ENCODE peak calls at places on chromosomes 16 and 17, in five cellular contexts. S, K, X, D and V are unnamed samples. For H3K4me1, the result is how much of the 10 kb centered on the place peaks cover.

GRCh38 chr17:64200080-64201042 is 62.7 kb downstream of the TEX2 start:
- DNase-seq in D (no peak), S (no peak), X (no peak), K (no peak), V (no peak)

GRCh38 chr16:72013389-72013788 is 4.8 kb downstream of the DHODH start:
- DNase-seq in K (no peak), X (no peak), S (no peak), D (peak), V (no peak)

GRCh38 chr17:9381068-9381467 is 194.6 kb downstream of the STX8 start:
- DNase-seq in D (no peak), X (no peak), K (no peak), S (no peak), V (no peak)

GRCh38 chr17:74307984-74308773 is 17.8 kb upstream of the KIF19 start:
- DNase-seq in X (no peak), K (no peak), D (no peak), S (no peak), V (no peak)

GRCh38 chr17:6551356-6551755 is 5.0 kb downstream of the PITPNM3 start:
- DNase-seq in K (no peak), S (no peak), D (no peak), X (no peak), V (no peak)

GRCh38 chr17:48724241-48725004 is 1.4 kb downstream of the PRAC2 start:
- DNase-seq in D (peak), X (peak), S (no peak), K (peak), V (peak)

GRCh38 chr16:57994778-57995177 is 5.7 kb downstream of the ZNF319 start:
- DNase-seq in D (no peak), S (no peak), X (no peak), K (peak), V (no peak)

GRCh38 chr16:83785455-83785854 is 22.3 kb upstream of the HSBP1 start:
- DNase-seq in S (no peak), D (no peak), X (no peak), K (no peak), V (no peak)

GRCh38 chr16:79610771-79611170 is 10.2 kb upstream of the MAF start:
- DNase-seq in K (no peak), X (no peak), D (no peak), S (no peak), V (no peak)

GRCh38 chr17:34178047-34178446 is 77.0 kb upstream of the CCL2 start:
- DNase-seq in S (no peak), D (no peak), K (no peak), X (no peak), V (no peak)

GRCh38 chr17:81178136-81179091 is 12.4 kb upstream of the AATK start:
- DNase-seq in X (no peak), S (no peak), K (no peak), D (no peak), V (no peak)

GRCh38 chr17:79215631-79216030 is 141.0 kb downstream of the ENGASE start:
- DNase-seq in D (no peak), S (no peak), K (no peak), X (no peak), V (no peak)

GRCh38 chr16:4613636-4614570 is 785 bp downstream of the UBALD1 start:
- DNase-seq in K (peak), X (no peak), S (no peak), D (peak), V (no peak)

GRCh38 chr16:69709456-69710084 is 16.8 kb downstream of the NQO1 start:
- DNase-seq in S (no peak), D (no peak), K (peak), X (peak), V (peak)

GRCh38 chr17:19771971-19772630 is 24.0 kb upstream of the ALDH3A1 start:
- DNase-seq in X (peak), D (no peak), S (no peak), K (no peak), V (no peak)

GRCh38 chr17:74760404-74761105 is 12.1 kb downstream of the NHERF1 start:
- DNase-seq in S (no peak), X (no peak), D (no peak), K (no peak), V (no peak)

GRCh38 chr16:70770968-70771552 is 29.9 kb downstream of the VAC14 start:
- DNase-seq in K (peak), S (no peak), X (peak), D (peak), V (peak)

GRCh38 chr16:11079657-11080187 is 135.4 kb downstream of the CLEC16A start:
- DNase-seq in X (no peak), S (no peak), K (no peak), D (no peak), V (no peak)

GRCh38 chr16:1674751-1675664 is 3.1 kb upstream of the JPT2 start:
- DNase-seq in S (no peak), X (no peak), D (no peak), K (no peak), V (no peak)

GRCh38 chr17:60745544-60745943 is 67.9 kb downstream of the BCAS3 start:
- DNase-seq in X (no peak), K (no peak), S (no peak), D (no peak), V (no peak)

GRCh38 chr16:1150511-1150982 is 2.4 kb upstream of the CACNA1H start:
- DNase-seq in X (no peak), K (peak), D (peak), S (no peak), V (no peak)

GRCh38 chr16:17404903-17405691 is 65.7 kb downstream of the XYLT1 start:
- DNase-seq in X (peak), K (no peak), D (peak), S (no peak), V (peak)

GRCh38 chr16:31706925-31707324 is 166.7 kb upstream of the ZNF267 start:
- DNase-seq in K (no peak), X (no peak), S (no peak), D (no peak), V (no peak)

GRCh38 chr16:87968541-87968940 is 17.3 kb downstream of the BANP start:
- DNase-seq in S (no peak), D (peak), X (no peak), K (no peak), V (no peak)

GRCh38 chr16:58022601-58023371 is 2.8 kb upstream of the MMP15 start:
- DNase-seq in S (no peak), X (no peak), D (peak), K (no peak), V (no peak)

GRCh38 chr17:45246861-45247428 is 14.9 kb downstream of the SPATA32 start:
- DNase-seq in D (no peak), X (no peak), K (no peak), S (no peak), V (no peak)

GRCh38 chr16:87918314-87918713 is 18.0 kb downstream of the CA5A start:
- DNase-seq in X (no peak), S (no peak), K (no peak), D (peak), V (peak)

GRCh38 chr17:74430706-74431567 is 951 bp upstream of the GPRC5C start:
- DNase-seq in S (no peak), X (no peak), K (peak), D (peak), V (peak)

GRCh38 chr16:78993342-78993741 is 607.2 kb downstream of the MAF start:
- DNase-seq in K (no peak), X (no peak), D (no peak), S (no peak), V (no peak)

GRCh38 chr17:79085921-79086551 is 11.4 kb downstream of the ENGASE start:
- DNase-seq in X (no peak), K (no peak), S (no peak), D (no peak), V (no peak)

GRCh38 chr16:3954411-3954921 is 74.0 kb upstream of the CREBBP start:
- DNase-seq in K (peak), D (no peak), S (no peak), X (no peak), V (peak)

GRCh38 chr17:52181842-52182241 is 23.3 kb upstream of the CA10 start:
- DNase-seq in K (no peak), D (no peak), S (no peak), X (no peak), V (no peak)

GRCh38 chr17:50076591-50077235 is 18.4 kb upstream of the PDK2 start:
- DNase-seq in D (no peak), K (no peak), S (no peak), X (no peak), V (no peak)

GRCh38 chr17:82616021-82616703 is 32.1 kb downstream of the WDR45B start:
- DNase-seq in X (no peak), S (no peak), K (no peak), D (no peak), V (no peak)

GRCh38 chr17:82615084-82616020 is 32.9 kb downstream of the WDR45B start:
- DNase-seq in S (no peak), K (peak), X (no peak), D (peak), V (no peak)

GRCh38 chr17:82623707-82624106 is 24.5 kb downstream of the WDR45B start:
- DNase-seq in X (no peak), S (no peak), K (no peak), D (no peak), V (no peak)

GRCh38 chr17:82619641-82620040 is 28.6 kb downstream of the WDR45B start:
- DNase-seq in K (no peak), D (no peak), X (no peak), S (no peak), V (no peak)

DNA sequence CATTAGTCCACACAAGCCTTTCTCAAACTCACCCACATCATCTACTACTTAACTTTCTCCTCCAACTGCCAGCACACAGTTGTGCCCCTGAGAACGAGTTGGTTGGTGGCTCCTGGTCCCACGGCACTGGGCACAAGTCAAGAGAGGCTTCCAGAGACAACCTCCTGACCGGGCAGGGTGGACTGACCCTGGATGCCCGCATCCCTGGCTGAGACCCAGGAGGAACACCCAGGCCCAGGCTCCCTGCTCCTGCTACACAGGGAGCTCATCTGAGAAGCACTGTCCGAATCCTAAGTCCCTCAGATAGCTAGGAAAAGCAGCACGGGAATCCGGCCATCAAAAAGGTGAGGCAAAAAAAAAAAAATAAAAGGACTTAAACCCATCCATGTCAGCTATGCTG is 29.0 kb downstream of the WDR45B start:
- DNase-seq in K (no peak), D (no peak), S (no peak), X (no peak), V (no peak)
- TF ChIP-seq POLR2A in K (no peak), D (no peak), S (no peak), X (no peak), V (no peak)

GRCh38 chr17:35213412-35213925 is 19.3 kb upstream of the SLC35G3 start:
- DNase-seq in K (no peak), D (no peak), X (no peak), S (no peak), V (no peak)
- H3K4me1 ChIP-seq in K (under half), D (under half), X (under half), S (under half), V (under half)

GRCh38 chr17:27407916-27408846 is 48.1 kb upstream of the KSR1 start:
- DNase-seq in S (no peak), K (peak), D (no peak), X (no peak), V (no peak)
- TF ChIP-seq EP300 in S (no peak), K (no peak), D (no peak), X (no peak), V (no peak)

GRCh38 chr16:12523002-12523401 is 280.7 kb downstream of the CPPED1 start:
- DNase-seq in X (no peak), D (no peak), K (no peak), S (no peak), V (no peak)
- TF ChIP-seq POLR2A in X (no peak), D (no peak), K (no peak), S (no peak), V (no peak)

DNA sequence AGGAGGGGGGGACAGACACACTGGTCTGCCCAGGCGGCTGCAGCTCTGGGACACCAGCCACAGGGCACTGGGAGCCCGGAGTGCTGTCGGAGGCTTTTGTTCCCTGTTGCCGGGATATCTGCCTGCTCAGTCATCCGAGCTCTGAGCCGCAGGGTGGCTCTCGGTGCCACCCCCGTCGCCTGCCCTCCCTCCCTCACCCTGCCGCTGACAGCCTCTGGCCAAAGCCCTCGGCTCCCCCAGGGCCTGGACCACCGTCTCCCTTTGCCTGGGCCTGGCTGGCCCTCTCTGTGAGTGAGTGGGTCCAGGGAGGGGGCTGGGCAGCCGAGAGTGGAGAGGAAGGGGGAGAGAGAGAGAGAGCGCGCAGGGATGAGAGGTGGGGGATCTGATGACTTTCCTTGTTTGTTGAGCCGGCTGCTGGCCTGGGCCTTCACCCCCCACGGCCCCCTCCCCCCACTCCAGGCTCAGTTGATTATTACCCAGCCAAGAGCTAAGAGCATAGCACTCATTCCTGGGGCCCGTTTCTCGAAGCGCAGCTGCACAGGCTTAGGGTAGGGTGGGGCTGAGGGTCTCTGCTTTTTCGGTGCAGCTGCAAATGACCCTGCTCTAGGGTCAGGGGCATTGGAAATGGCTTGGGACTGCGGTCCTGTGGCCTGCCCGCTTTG is 2.7 kb downstream of the FOXJ1 start:
- DNase-seq in X (no peak), D (no peak), K (peak), S (no peak), V (no peak)
- H3K4me1 ChIP-seq in X (half or more), D (under half), K (half or more), S (half or more), V (under half)

GRCh38 chr17:39639043-39639442 is 2.1 kb downstream of the STARD3 start:
- DNase-seq in S (no peak), D (no peak), K (no peak), X (no peak), V (no peak)

GRCh38 chr17:39635614-39636176 is 1.2 kb upstream of the STARD3 start:
- DNase-seq in D (no peak), X (no peak), K (no peak), S (no peak), V (no peak)

GRCh38 chr17:39636587-39636926 is 387 bp upstream of the STARD3 start:
- DNase-seq in D (no peak), X (no peak), K (no peak), S (no peak), V (no peak)

GRCh38 chr17:39638317-39638716 is 1.4 kb downstream of the STARD3 start:
- DNase-seq in K (no peak), D (no peak), X (no peak), S (no peak), V (no peak)

DNA sequence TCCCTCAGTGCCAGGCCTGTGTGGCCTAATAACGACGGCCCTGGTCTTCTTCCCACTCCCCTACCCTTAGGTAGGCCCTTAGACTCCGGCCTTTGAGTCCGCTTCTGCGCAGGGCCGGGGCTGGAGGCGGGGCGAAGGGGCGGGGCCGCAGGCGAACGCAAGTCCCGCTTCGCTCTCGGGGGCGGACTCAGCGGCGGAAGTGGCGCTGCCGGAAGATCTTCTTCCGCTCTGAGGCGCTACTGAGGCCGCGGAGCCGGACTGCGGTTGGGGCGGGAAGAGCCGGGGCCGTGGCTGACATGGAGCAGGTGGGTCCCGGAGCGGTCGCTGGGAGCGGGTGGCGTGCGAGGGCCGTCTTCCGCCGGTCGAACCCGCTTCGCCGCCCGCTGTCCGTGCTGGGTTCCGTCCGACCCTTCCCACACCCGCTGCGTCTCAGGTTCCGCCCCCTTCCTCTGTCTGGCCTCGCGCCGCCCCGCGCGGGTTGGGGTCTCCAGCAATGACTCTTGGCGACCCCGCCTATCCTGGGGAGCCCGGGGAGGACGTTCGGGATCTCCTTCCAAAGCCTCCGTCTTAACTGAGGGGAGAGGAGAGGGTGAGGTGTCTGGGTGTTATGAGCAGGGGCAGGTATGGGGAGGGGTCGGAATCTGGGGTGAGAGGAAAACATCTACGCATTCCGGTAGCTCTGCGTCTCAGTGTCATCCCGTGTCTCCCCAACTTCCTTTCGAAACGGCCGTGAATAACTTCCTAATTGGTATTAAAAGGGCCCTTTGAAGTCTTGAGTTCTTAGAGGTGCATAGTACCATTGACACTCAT is at the start of gene STARD3:
- DNase-seq in D (peak), K (peak), S (no peak), X (peak), V (peak)
- TF ChIP-seq EP300 in D (no peak), K (no peak), S (peak), X (no peak), V (peak)

DNA sequence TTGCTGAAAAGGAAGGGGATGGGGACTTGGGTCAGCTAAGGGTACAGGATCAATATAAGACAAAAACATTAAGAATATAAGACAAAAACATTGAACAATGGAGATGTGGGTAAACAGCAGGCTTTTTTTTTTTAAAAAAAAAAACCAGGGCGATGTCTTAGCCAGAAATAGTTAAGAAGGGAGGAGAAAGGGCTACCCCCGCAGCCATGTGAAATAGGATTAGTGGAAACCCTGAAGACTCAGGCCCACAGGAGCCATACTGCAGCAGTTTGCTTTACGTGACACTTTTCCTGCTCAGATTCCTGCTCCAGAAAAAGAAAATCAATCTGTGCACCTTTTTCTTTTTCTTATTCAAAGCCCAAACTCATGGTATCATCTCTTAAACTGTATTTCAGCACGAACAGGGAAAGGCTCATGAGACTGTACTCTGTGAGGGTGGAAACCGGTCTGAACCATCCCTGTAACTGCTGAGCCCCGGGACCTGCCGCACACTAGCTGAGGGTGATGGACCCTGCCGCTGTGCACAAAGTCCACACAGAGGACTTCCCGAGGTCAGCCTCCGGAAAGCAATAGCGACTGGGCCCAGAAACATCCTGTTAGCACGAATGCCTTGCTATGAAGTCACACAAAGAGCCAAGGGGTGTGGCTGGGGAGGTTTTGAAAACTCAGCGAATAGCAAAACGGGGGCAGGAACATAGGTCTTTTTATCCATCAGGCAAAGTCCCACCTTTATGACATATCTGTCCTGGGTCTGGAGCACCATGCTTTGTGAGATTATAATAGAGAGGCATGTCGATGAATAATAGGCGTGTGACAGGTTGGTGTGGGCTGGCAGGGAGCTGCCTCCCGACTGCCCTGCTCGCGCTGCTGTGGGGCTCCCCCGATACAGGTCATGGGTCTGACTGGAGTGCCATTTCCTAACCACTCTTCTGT is 33.2 kb downstream of the CDK5R1 start:
- DNase-seq in S (no peak), K (peak), D (no peak), X (no peak), V (no peak)
- TF ChIP-seq POLR2A in S (peak), K (no peak), D (no peak), X (no peak), V (no peak)